ENCODE peak calls at places on chromosome 7, in eight cellular contexts. One of them, this sample, is unnamed.

GRCh38 chr7:28575241-28575643 is 162.9 kb downstream of the CREB5 start:
- DNase-seq in colonic mucosa: no peak
- DNase-seq in stimulated activated CD4-positive, alpha-beta T cell treated with anti-CD3 and anti-CD28 coated beads, Interleukin-2, amount 100 ng/mL, for 4 hours: no peak
- DNase-seq in mucosa of descending colon: no peak
- DNase-seq in HCT116: no peak
- DNase-seq in CD8-positive, alpha-beta T cell: no peak
- DNase-seq in Caco-2: no peak
- DNase-seq in cardiac muscle cell: no peak
- DNase-seq in this sample: no peak

GRCh38 chr7:43038229-43038628 is 74.2 kb upstream of the HECW1 start:
- DNase-seq in colonic mucosa: no peak
- DNase-seq in CD8-positive, alpha-beta T cell: no peak
- DNase-seq in stimulated activated CD4-positive, alpha-beta T cell treated with anti-CD3 and anti-CD28 coated beads, Interleukin-2, amount 100 ng/mL, for 4 hours: no peak
- DNase-seq in mucosa of descending colon: no peak
- DNase-seq in Caco-2: no peak
- DNase-seq in HCT116: no peak
- DNase-seq in cardiac muscle cell: no peak
- DNase-seq in this sample: no peak

GRCh38 chr7:37105762-37106161 is 342.9 kb downstream of the ELMO1 start:
- DNase-seq in CD8-positive, alpha-beta T cell: no peak
- DNase-seq in cardiac muscle cell: no peak
- DNase-seq in HCT116: no peak
- DNase-seq in mucosa of descending colon: no peak
- DNase-seq in colonic mucosa: no peak
- DNase-seq in stimulated activated CD4-positive, alpha-beta T cell treated with anti-CD3 and anti-CD28 coated beads, Interleukin-2, amount 100 ng/mL, for 4 hours: no peak
- DNase-seq in Caco-2: no peak
- DNase-seq in this sample: no peak

GRCh38 chr7:7868245-7868899 is 100.2 kb upstream of the GLCCI1 start:
- DNase-seq in mucosa of descending colon: no peak
- DNase-seq in cardiac muscle cell: no peak
- DNase-seq in CD8-positive, alpha-beta T cell: no peak
- DNase-seq in stimulated activated CD4-positive, alpha-beta T cell treated with anti-CD3 and anti-CD28 coated beads, Interleukin-2, amount 100 ng/mL, for 4 hours: no peak
- DNase-seq in colonic mucosa: no peak
- DNase-seq in HCT116: no peak
- DNase-seq in Caco-2: no peak
- DNase-seq in this sample: peak; percentile 15

GRCh38 chr7:36227223-36227622 is 74.2 kb downstream of the EEPD1 start:
- DNase-seq in mucosa of descending colon: peak; percentile 32
- DNase-seq in CD8-positive, alpha-beta T cell: no peak
- DNase-seq in HCT116: no peak
- DNase-seq in stimulated activated CD4-positive, alpha-beta T cell treated with anti-CD3 and anti-CD28 coated beads, Interleukin-2, amount 100 ng/mL, for 4 hours: no peak
- DNase-seq in Caco-2: no peak
- DNase-seq in cardiac muscle cell: no peak
- DNase-seq in colonic mucosa: peak; percentile 44
- DNase-seq in this sample: no peak

GRCh38 chr7:69414555-69414954 is 183.7 kb upstream of the AUTS2 start:
- DNase-seq in Caco-2: no peak
- DNase-seq in HCT116: no peak
- DNase-seq in mucosa of descending colon: no peak
- DNase-seq in cardiac muscle cell: no peak
- DNase-seq in stimulated activated CD4-positive, alpha-beta T cell treated with anti-CD3 and anti-CD28 coated beads, Interleukin-2, amount 100 ng/mL, for 4 hours: no peak
- DNase-seq in CD8-positive, alpha-beta T cell: no peak
- DNase-seq in colonic mucosa: no peak
- DNase-seq in this sample: no peak

GRCh38 chr7:34759477-34760125 is 101.6 kb downstream of the NPSR1 start:
- DNase-seq in HCT116: peak; percentile 48
- DNase-seq in cardiac muscle cell: peak; percentile 55
- DNase-seq in colonic mucosa: no peak
- DNase-seq in Caco-2: peak; percentile 24
- DNase-seq in mucosa of descending colon: peak; percentile 14
- DNase-seq in CD8-positive, alpha-beta T cell: no peak
- DNase-seq in stimulated activated CD4-positive, alpha-beta T cell treated with anti-CD3 and anti-CD28 coated beads, Interleukin-2, amount 100 ng/mL, for 4 hours: no peak
- DNase-seq in this sample: no peak

GRCh38 chr7:4879401-4880081 is 4.0 kb downstream of the RADIL start:
- DNase-seq in CD8-positive, alpha-beta T cell: no peak
- DNase-seq in cardiac muscle cell: no peak
- DNase-seq in colonic mucosa: no peak
- DNase-seq in mucosa of descending colon: no peak
- DNase-seq in Caco-2: no peak
- DNase-seq in HCT116: no peak
- DNase-seq in stimulated activated CD4-positive, alpha-beta T cell treated with anti-CD3 and anti-CD28 coated beads, Interleukin-2, amount 100 ng/mL, for 4 hours: no peak
- DNase-seq in this sample: no peak

GRCh38 chr7:156475179-156475578 is 165.4 kb upstream of the RNF32 start:
- DNase-seq in HCT116: no peak
- DNase-seq in colonic mucosa: no peak
- DNase-seq in Caco-2: no peak
- DNase-seq in CD8-positive, alpha-beta T cell: no peak
- DNase-seq in cardiac muscle cell: no peak
- DNase-seq in mucosa of descending colon: no peak
- DNase-seq in stimulated activated CD4-positive, alpha-beta T cell treated with anti-CD3 and anti-CD28 coated beads, Interleukin-2, amount 100 ng/mL, for 4 hours: no peak
- DNase-seq in this sample: no peak

GRCh38 chr7:149725916-149726315 is 47.5 kb downstream of the ZNF467 start:
- DNase-seq in colonic mucosa: no peak
- DNase-seq in cardiac muscle cell: no peak
- DNase-seq in HCT116: no peak
- DNase-seq in CD8-positive, alpha-beta T cell: no peak
- DNase-seq in stimulated activated CD4-positive, alpha-beta T cell treated with anti-CD3 and anti-CD28 coated beads, Interleukin-2, amount 100 ng/mL, for 4 hours: no peak
- DNase-seq in mucosa of descending colon: no peak
- DNase-seq in Caco-2: no peak
- DNase-seq in this sample: no peak

GRCh38 chr7:88169717-88170320 is 50.0 kb downstream of the SRI start:
- DNase-seq in colonic mucosa: no peak
- DNase-seq in stimulated activated CD4-positive, alpha-beta T cell treated with anti-CD3 and anti-CD28 coated beads, Interleukin-2, amount 100 ng/mL, for 4 hours: no peak
- DNase-seq in cardiac muscle cell: peak; percentile 38
- DNase-seq in CD8-positive, alpha-beta T cell: no peak
- DNase-seq in HCT116: no peak
- DNase-seq in Caco-2: peak; percentile 13
- DNase-seq in mucosa of descending colon: no peak
- DNase-seq in this sample: no peak

This sample was measured in left ventricle myocardium inferior.